ENCODE peak calls at places on chromosomes 13 and 19, in four cellular contexts. Q, E, H and L are unnamed samples.

GRCh38 chr13:27403727-27404385 is 20.6 kb upstream of the GTF3A start:
- DNase-seq in Q (no peak), E (no peak), H (no peak), L (no peak)

GRCh38 chr19:55467236-55468053 is 2.9 kb upstream of the C19orf85 start:
- DNase-seq in Q (no peak), E (no peak), H (peak), L (no peak)

GRCh38 chr13:28805193-28805819 is 14.8 kb upstream of the MTUS2 start:
- DNase-seq in Q (no peak), E (no peak), H (peak), L (no peak)

GRCh38 chr19:46390866-46391265 is 22.5 kb downstream of the CCDC8 start:
- DNase-seq in Q (no peak), E (no peak), H (no peak), L (no peak)

GRCh38 chr19:11194657-11195056 is 2.7 kb downstream of the KANK2 start:
- DNase-seq in Q (no peak), E (no peak), H (no peak), L (no peak)

GRCh38 chr19:28633223-28634030 is 579.5 kb downstream of the UQCRFS1 start:
- DNase-seq in Q (no peak), E (peak), H (peak), L (peak)

GRCh38 chr19:38173324-38174041 is 50.5 kb downstream of the DPF1 start:
- DNase-seq in Q (peak), E (no peak), H (no peak), L (no peak)

GRCh38 chr19:28169168-28169862 is 1043.6 kb downstream of the UQCRFS1 start:
- DNase-seq in Q (no peak), E (no peak), H (peak), L (no peak)

GRCh38 chr13:54210397-54211050 is 1181.9 kb downstream of the OLFM4 start:
- DNase-seq in Q (no peak), E (no peak), H (no peak), L (no peak)

GRCh38 chr13:93386191-93386590 is 159.6 kb downstream of the GPC6 start:
- DNase-seq in Q (no peak), E (no peak), H (no peak), L (no peak)

GRCh38 chr13:30569901-30570576 is 47.7 kb upstream of the USPL1 start:
- DNase-seq in Q (no peak), E (peak), H (peak), L (no peak)

GRCh38 chr19:34957830-34958751 is 5.9 kb downstream of the ZNF792 start:
- DNase-seq in Q (no peak), E (no peak), H (no peak), L (no peak)
- H3K4me3 ChIP-seq in Q (no peak), E (no peak), H (peak), L (no peak)

GRCh38 chr19:13430790-13431582 is 75.3 kb downstream of the CACNA1A start:
- DNase-seq in Q (no peak), E (peak), H (peak), L (no peak)

GRCh38 chr19:13427273-13428051 is 78.8 kb downstream of the CACNA1A start:
- DNase-seq in Q (no peak), E (no peak), H (no peak), L (no peak)

GRCh38 chr19:13429563-13429962 is 76.7 kb downstream of the CACNA1A start:
- DNase-seq in Q (no peak), E (no peak), H (no peak), L (no peak)

GRCh38 chr19:13425151-13425550 is 81.1 kb downstream of the CACNA1A start:
- DNase-seq in Q (no peak), E (no peak), H (no peak), L (no peak)

DNA sequence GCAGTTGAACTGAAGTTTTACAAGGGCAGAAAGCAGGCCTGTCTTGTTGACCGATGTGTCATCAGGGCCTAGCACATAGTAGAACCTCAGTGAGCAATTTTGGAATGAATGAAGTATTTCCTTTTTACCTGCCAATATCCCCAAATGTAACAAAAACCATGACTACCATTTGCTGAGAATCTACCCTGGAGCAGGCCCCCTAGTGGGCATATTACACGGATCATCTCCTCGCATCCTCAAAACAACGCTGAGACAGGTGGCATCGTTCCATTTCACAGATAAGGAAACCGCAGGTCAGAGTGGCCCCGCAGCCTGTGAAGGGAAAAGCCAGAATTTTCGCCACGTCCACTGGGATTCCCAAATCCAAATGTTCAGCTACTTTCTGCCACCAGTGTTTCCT is 77.9 kb downstream of the CACNA1A start:
- DNase-seq in Q (no peak), E (peak), H (peak), L (no peak)
- TF ChIP-seq CTCF in Q (peak), E (peak), H (peak), L (peak)

GRCh38 chr13:22789027-22789593 is 391.7 kb upstream of the SGCG start:
- DNase-seq in Q (no peak), E (no peak), H (no peak), L (no peak)

GRCh38 chr13:22793598-22794134 is 387.1 kb upstream of the SGCG start:
- DNase-seq in Q (no peak), E (peak), H (peak), L (no peak)

DNA sequence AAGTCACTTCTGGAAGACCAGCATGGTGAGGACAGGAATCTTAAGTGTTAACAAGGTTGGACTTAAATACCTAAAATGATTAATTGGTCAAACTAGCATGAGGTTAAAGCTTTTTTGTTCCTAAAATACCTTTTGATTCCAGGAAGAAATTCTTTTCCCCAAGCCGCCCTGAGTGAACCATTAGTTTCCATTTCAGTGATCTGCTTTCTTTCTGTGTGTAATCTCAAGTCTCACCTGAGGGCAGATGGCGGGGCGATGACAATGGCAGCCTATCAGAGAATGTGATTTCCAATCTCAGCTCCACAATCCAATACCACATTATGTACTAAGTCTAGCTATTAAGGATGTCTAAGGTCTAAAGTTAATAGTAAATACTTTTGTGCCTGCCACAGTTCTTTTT is 390.9 kb upstream of the SGCG start:
- DNase-seq in Q (no peak), E (no peak), H (no peak), L (no peak)
- H3K4me3 ChIP-seq in Q (no peak), E (no peak), H (no peak), L (no peak)

GRCh38 chr19:52296773-52297600 is at the start of gene ZNF480:
- DNase-seq in Q (peak), E (peak), H (peak), L (peak)
- TF ChIP-seq CTCF in Q (no peak), E (peak), H (peak), L (no peak)

GRCh38 chr19:51026554-51026831 is at the start of gene KLK11:
- DNase-seq in Q (no peak), E (no peak), H (no peak), L (no peak)
- H3K4me3 ChIP-seq in Q (no peak), E (no peak), H (no peak), L (no peak)

DNA sequence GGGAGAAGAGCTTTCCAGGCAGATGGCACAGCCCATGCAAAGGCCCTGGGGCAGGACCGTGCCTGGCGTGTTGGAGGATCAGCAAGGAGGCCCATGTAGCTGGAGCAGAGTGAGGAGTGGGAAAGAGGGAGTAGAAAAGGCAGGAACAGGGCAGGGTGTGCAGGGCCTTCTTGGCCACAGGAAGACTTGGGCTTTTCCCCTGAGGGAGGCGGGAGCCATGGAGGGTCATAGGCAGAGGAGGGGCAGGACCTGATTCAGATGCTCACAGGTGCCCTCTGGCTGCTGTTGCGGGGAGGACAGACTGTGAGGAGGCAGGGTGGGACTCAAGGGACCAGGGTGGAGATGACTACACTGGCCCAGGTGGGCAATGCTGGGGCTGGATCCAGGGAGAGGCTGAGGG is 13.8 kb upstream of the PTPRS start:
- DNase-seq in Q (no peak), E (peak), H (peak), L (no peak)
- TF ChIP-seq CTCF in Q (no peak), E (peak), H (peak), L (peak)

DNA sequence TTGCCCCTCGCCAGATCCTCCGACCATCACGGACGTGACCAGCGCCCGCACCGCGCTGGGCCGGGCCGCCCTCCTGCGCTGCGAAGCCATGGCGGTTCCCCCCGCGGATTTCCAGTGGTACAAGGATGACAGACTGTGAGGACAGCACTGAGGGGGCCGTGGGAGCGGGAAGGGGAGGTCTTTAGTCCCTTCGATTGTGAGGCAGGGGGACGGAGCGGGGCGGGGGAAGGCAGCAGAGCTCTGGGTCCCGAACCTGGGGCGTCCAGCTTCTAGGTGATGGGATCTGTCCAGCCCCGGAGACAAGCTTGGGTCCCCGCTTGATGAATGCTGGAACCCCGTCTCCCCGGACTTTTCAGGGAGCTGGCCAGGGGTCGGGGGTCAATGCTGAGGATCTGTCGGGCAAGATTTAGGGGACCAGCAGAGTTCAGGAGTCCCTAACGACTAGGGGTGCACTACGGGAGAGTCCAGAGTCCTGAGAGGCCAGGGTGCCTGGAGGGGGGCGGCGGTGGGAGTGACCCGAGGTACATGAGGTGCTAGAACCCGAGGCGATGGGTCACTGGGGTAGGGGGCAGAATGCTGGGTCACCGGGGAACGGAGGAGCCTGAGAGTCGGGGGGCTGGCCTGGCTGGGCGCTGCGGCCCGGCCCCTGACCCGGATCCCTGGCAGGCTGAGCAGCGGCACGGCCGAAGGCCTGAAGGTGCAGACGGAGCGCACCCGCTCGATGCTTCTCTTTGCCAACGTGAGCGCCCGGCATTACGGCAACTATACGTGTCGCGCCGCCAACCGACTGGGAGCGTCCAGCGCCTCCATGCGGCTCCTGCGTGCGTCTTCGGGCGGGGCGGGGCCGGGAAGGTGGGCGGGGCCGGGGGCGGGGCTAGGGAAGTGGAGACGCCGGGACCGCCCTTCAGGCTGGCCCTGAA is 14.6 kb downstream of the VSIG10L start:
- DNase-seq in Q (no peak), E (peak), H (peak), L (no peak)
- H3K4me3 ChIP-seq in Q (peak), E (peak), H (no peak), L (peak)

DNA sequence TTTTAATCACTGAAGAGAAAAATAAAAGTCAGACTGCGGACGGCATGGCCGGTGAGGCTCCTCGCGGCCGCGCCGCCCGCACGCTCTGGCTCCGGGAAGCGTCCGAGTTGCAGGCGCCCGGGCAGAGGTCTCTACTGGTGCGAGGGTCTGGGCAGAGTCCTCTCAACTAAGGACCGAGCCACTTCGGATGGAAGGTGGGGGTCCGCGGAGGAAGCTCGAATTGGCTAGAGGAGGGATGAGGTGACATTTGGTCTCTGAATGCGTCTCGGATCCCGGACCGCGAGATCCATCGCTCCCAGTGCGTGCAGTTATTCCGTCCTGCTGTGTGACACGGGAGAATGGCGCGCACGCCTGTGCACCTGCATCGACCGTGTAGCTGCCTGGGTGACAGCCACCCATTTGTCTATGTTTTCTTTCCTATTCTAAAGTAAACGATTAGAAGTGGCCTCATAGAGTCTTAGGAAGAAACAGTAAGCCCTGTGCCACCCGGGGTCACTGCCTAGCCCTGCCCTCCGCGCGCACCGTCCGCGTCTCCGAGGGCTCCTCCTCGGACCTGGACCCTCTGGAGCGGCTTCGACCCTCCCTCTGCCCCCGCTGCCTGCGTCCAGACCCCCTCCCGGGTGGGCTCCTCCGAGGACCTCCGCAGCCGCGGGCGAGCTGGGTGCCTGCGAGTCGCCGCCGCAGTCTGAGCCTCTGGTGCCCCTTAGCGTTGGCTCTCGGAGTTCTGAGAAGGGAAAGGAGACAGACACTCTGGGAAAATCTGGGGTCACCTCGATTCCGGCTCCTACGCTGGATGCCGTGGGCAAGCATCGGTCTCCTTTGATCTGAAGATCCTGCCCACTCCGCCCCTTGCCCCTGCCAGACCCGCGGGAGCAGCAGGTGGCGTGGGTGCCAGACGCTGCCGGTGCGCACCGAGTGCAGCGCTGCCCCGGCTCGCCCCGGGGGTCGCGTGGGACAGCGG is 347.4 kb downstream of the LIG4 start:
- DNase-seq in Q (no peak), E (peak), H (peak), L (no peak)
- TF ChIP-seq CTCF in Q (no peak), E (peak), H (peak), L (peak)

GRCh38 chr19:12984683-12985048 is 10.6 kb upstream of the NFIX start:
- DNase-seq in Q (no peak), E (no peak), H (no peak), L (no peak)
- H3K4me3 ChIP-seq in Q (no peak), E (no peak), H (no peak), L (no peak)